ENCODE peak calls at places on chromosomes 13 and 19, in eight cellular contexts. K, Z, C, N, Q, O, P and G are unnamed samples.
A peak's percentile ranks its signal among the peaks of the same experiment; 100 is the strongest.

GRCh38 chr19:29795882-29796523 is 15.8 kb upstream of the CCNE1 start:
- DNase-seq in Z (no peak), C (no peak), P (no peak), Q (no peak), K (no peak), N (no peak), O (peak; percentile 34), G (no peak)

GRCh38 chr13:98977568-98978270 is at the start of gene DOCK9:
- DNase-seq in C (peak; percentile 80), P (peak; percentile 25), O (peak; percentile 81), N (peak; percentile 57), K (peak; percentile 59), Q (no peak), Z (peak; percentile 80), G (peak; percentile 81)

GRCh38 chr13:57640582-57640981 is 9.0 kb downstream of the PCDH17 start:
- DNase-seq in Z (peak; percentile 67), O (no peak), Q (no peak), P (no peak), N (no peak), C (no peak), K (no peak), G (no peak)

GRCh38 chr19:34155686-34156085 is 16.6 kb upstream of the LSM14A start:
- DNase-seq in Z (peak; percentile 36), O (no peak), Q (no peak), P (no peak), C (no peak), K (no peak), N (no peak), G (no peak)

GRCh38 chr19:5076440-5077208 is 107.7 kb downstream of the KDM4B start:
- DNase-seq in Z (no peak), C (no peak), N (no peak), K (no peak), Q (no peak), O (no peak), P (no peak), G (no peak)

GRCh38 chr19:58516246-58516836 is 3.3 kb downstream of the ZBTB45 start:
- DNase-seq in Z (no peak), P (no peak), N (no peak), O (no peak), Q (no peak), K (no peak), C (no peak), G (no peak)

GRCh38 chr13:113297370-113297871 is 382 bp downstream of the LAMP1 start:
- DNase-seq in K (peak; percentile 26), Z (no peak), C (no peak), Q (no peak), N (peak; percentile 39), O (no peak), P (no peak), G (peak; percentile 31)

GRCh38 chr19:38506723-38507550 is 73.4 kb downstream of the RYR1 start:
- DNase-seq in N (peak; percentile 94), P (peak; percentile 89), C (peak; percentile 17), Z (no peak), K (peak; percentile 90), O (peak; percentile 99), Q (no peak), G (peak; percentile 71)

GRCh38 chr19:51326216-51327065 is 15.0 kb downstream of the IGLON5 start:
- DNase-seq in K (no peak), O (peak; percentile 30), C (no peak), Q (no peak), N (no peak), Z (no peak), P (no peak), G (no peak)

GRCh38 chr13:74194856-74195255 is 60.7 kb upstream of the KLF12 start:
- DNase-seq in C (no peak), K (no peak), N (no peak), Z (no peak), Q (no peak), O (no peak), P (no peak), G (no peak)

GRCh38 chr13:112963641-112964040 is 5.4 kb upstream of the MCF2L start:
- DNase-seq in P (no peak), K (peak; percentile 6), Q (no peak), O (no peak), C (no peak), N (no peak), Z (no peak), G (no peak)

GRCh38 chr19:290539-291521 is at the start of gene PLPP2:
- DNase-seq in K (peak; percentile 92), O (peak; percentile 97), Q (no peak), C (peak; percentile 82), P (no peak), N (peak; percentile 32), Z (no peak), G (no peak)

GRCh38 chr13:75938811-75939525 is 302.8 kb downstream of the LMO7 start:
- DNase-seq in P (peak; percentile 80), Q (no peak), O (no peak), N (no peak), K (no peak), C (no peak), Z (peak; percentile 2), G (no peak)

GRCh38 chr19:10011974-10012373 is 1.3 kb upstream of the RDH8 start:
- DNase-seq in N (no peak), Q (no peak), K (no peak), Z (no peak), P (no peak), O (no peak), C (no peak), G (no peak)
- H3K27ac ChIP-seq in N (no peak overlapping the region), Q (no peak overlapping the region), K (no peak overlapping the region), Z (no peak overlapping the region), P (no peak overlapping the region), O (no peak overlapping the region), C (no peak overlapping the region), G (peak overlapping the region; percentile 37)

GRCh38 chr13:52786747-52787146 is 47.1 kb upstream of the CNMD start:
- DNase-seq in N (no peak), Q (no peak), C (peak; percentile 74), Z (no peak), O (no peak), P (peak; percentile 2), K (no peak), G (no peak)
- H3K27ac ChIP-seq in N (no peak overlapping the region), Q (no peak overlapping the region), C (peak overlapping the region; percentile 75), Z (no peak overlapping the region), O (no peak overlapping the region), P (no peak overlapping the region), K (no peak overlapping the region), G (no peak overlapping the region)

DNA sequence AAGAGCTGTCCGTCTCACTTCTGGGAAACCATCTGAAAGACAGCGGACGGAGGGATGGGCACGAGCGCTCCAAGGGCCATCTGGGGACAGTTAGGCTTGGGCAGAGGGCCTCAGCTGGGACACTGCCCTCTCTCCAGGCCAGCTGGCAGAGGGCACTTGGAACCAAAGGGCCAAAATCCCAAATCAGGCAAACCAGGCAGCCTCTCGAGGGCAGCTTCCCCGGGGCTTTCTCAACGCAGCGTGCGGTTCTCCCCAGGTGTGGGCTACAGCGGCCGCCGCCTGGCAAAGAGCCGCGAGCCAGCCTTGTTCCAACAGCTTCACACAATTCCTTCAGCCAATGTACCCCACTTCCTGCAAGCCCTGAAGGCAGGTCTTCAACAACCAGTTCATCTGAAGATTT is 5.0 kb downstream of the MLLT1 start:
- DNase-seq in Q (no peak), N (no peak), P (no peak), K (no peak), Z (no peak), C (no peak), O (no peak), G (no peak)
- H3K27ac ChIP-seq in Q (peak overlapping the region; percentile 95), N (no peak overlapping the region), P (peak overlapping the region; percentile 79), K (peak overlapping the region; percentile 65), Z (peak overlapping the region; percentile 84), C (peak overlapping the region; percentile 47), O (no peak overlapping the region), G (peak overlapping the region; percentile 86)

GRCh38 chr13:31201341-31202024 is 1.7 kb downstream of the B3GLCT start:
- DNase-seq in P (peak; percentile 50), Z (peak; percentile 34), O (no peak), N (no peak), K (peak; percentile 35), Q (no peak), C (no peak), G (peak; percentile 53)

GRCh38 chr13:31199849-31200635 is at the start of gene B3GLCT:
- DNase-seq in N (peak; percentile 85), Q (peak; percentile 21), P (peak; percentile 87), C (peak; percentile 66), K (peak; percentile 79), O (peak; percentile 94), Z (peak; percentile 37), G (peak; percentile 92)

GRCh38 chr13:31198524-31198923 is 1.3 kb upstream of the B3GLCT start:
- DNase-seq in O (no peak), K (no peak), P (no peak), Z (no peak), C (no peak), N (no peak), Q (no peak), G (no peak)

GRCh38 chr13:31200636-31200970 is 828 bp downstream of the B3GLCT start:
- DNase-seq in Z (no peak), O (peak; percentile 78), C (peak; percentile 31), N (peak; percentile 53), K (peak; percentile 60), Q (no peak), P (peak; percentile 31), G (peak; percentile 86)

DNA sequence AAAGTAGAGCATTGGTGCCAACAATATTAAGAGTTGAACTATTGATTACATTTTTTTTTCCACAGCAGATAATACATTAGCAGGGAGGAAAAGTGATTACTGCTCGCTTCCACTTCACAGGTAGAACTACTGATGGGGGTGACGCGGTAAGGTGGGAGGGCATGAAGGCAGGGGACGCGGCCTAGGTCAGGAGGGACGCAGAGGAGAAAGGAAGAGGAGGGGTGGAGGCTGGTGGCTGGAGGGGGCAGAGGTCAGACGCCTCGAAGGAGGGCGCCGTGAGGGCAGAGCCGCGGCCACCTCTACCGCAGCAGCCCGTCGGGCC is 287 bp upstream of the B3GLCT start:
- DNase-seq in O (no peak), P (no peak), N (no peak), C (no peak), K (no peak), Z (no peak), Q (no peak), G (no peak)
- H3K27ac ChIP-seq in O (no peak overlapping the region), P (no peak overlapping the region), N (no peak overlapping the region), C (peak overlapping the region; percentile 23), K (peak overlapping the region; percentile 98), Z (no peak overlapping the region), Q (no peak overlapping the region), G (peak overlapping the region; percentile 100)

GRCh38 chr13:95020298-95020987 is 280.8 kb downstream of the ABCC4 start:
- DNase-seq in K (no peak), P (peak; percentile 86), Z (peak; percentile 52), C (no peak), N (no peak), Q (no peak), O (no peak), G (no peak)

GRCh38 chr13:95023405-95023804 is 277.8 kb downstream of the ABCC4 start:
- DNase-seq in Q (no peak), K (no peak), P (peak; percentile 77), C (no peak), Z (no peak), O (no peak), N (peak; percentile 4), G (no peak)

GRCh38 chr13:95025116-95025515 is 276.1 kb downstream of the ABCC4 start:
- DNase-seq in P (no peak), N (no peak), K (no peak), Z (no peak), C (no peak), Q (no peak), O (no peak), G (no peak)

DNA sequence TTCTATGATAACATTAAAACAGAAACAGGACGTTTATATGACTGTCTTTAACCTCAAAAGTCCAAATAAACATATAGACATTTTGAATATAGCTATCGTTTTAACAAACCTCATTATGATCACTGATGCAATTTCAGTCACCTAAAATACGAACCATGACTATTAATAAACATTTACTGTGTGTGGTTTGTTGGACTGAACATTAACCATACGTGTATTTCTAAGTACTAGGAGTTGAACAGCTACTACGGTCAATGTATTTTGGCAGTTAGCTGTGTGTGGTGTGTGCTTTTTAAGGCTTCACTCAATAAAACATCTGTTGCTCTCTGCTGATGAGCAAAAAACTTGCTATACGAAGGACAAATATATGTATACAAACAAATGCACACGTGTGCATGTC is 281.4 kb downstream of the ABCC4 start:
- DNase-seq in Z (no peak), Q (no peak), O (no peak), C (no peak), K (no peak), P (no peak), N (no peak), G (no peak)
- H3K27ac ChIP-seq in Z (no peak overlapping the region), Q (no peak overlapping the region), O (no peak overlapping the region), C (no peak overlapping the region), K (no peak overlapping the region), P (peak overlapping the region; percentile 99), N (no peak overlapping the region), G (no peak overlapping the region)